ENCODE peak calls at places on chromosomes 7 and 10, in five cellular contexts. One of them, this sample, is unnamed.

GRCh38 chr10:130072247-130072646 is 38.4 kb downstream of the C10orf143 start:
- DNase-seq in astrocyte: no peak
- DNase-seq in colonic mucosa: no peak
- DNase-seq in kidney: no peak
- DNase-seq in adipocyte: no peak
- DNase-seq in this sample: no peak

GRCh38 chr10:11882646-11883375 is 59.7 kb downstream of the PROSER2 start:
- DNase-seq in astrocyte: no peak
- DNase-seq in colonic mucosa: no peak
- DNase-seq in kidney: no peak
- DNase-seq in adipocyte: no peak
- DNase-seq in this sample: no peak

GRCh38 chr7:73446716-73447115 is 13.1 kb downstream of the FZD9 start:
- DNase-seq in astrocyte: no peak
- DNase-seq in colonic mucosa: no peak
- DNase-seq in kidney: no peak
- DNase-seq in adipocyte: no peak
- DNase-seq in this sample: no peak

GRCh38 chr7:1231214-1232102 is 1.2 kb upstream of the UNCX start:
- DNase-seq in astrocyte: no peak
- DNase-seq in colonic mucosa: no peak
- DNase-seq in kidney: peak
- DNase-seq in adipocyte: no peak
- DNase-seq in this sample: peak

GRCh38 chr7:8114175-8114574 is 145.6 kb downstream of the GLCCI1 start:
- DNase-seq in astrocyte: no peak
- DNase-seq in colonic mucosa: no peak
- DNase-seq in kidney: no peak
- DNase-seq in adipocyte: no peak
- DNase-seq in this sample: no peak

GRCh38 chr10:89526396-89526795 is 9.0 kb downstream of the SLC16A12 start:
- DNase-seq in astrocyte: no peak
- DNase-seq in colonic mucosa: no peak
- DNase-seq in kidney: no peak
- DNase-seq in adipocyte: no peak
- DNase-seq in this sample: no peak

GRCh38 chr10:84405662-84406061 is 77.3 kb downstream of the CCSER2 start:
- DNase-seq in astrocyte: no peak
- DNase-seq in colonic mucosa: no peak
- DNase-seq in kidney: no peak
- DNase-seq in adipocyte: no peak
- DNase-seq in this sample: no peak

GRCh38 chr7:157139142-157140117 is 704 bp downstream of the UBE3C start:
- DNase-seq in astrocyte: peak
- DNase-seq in colonic mucosa: peak
- DNase-seq in kidney: peak
- DNase-seq in adipocyte: peak
- DNase-seq in this sample: no peak

GRCh38 chr7:117871778-117872538 is 1.3 kb downstream of the CTTNBP2 start:
- DNase-seq in astrocyte: no peak
- DNase-seq in colonic mucosa: peak
- DNase-seq in kidney: peak
- DNase-seq in adipocyte: peak
- DNase-seq in this sample: peak

GRCh38 chr10:84424731-84425165 is 96.4 kb downstream of the CCSER2 start:
- DNase-seq in astrocyte: peak
- DNase-seq in colonic mucosa: peak
- DNase-seq in kidney: peak
- DNase-seq in adipocyte: peak
- DNase-seq in this sample: peak

GRCh38 chr10:8444630-8445029 is 390.1 kb downstream of the GATA3 start:
- DNase-seq in astrocyte: peak
- DNase-seq in colonic mucosa: no peak
- DNase-seq in kidney: no peak
- DNase-seq in adipocyte: no peak
- DNase-seq in this sample: peak

GRCh38 chr7:159086301-159086925 is 58.3 kb downstream of the VIPR2 start:
- DNase-seq in astrocyte: no peak
- DNase-seq in colonic mucosa: no peak
- DNase-seq in kidney: no peak
- DNase-seq in adipocyte: no peak
- DNase-seq in this sample: peak

GRCh38 chr7:79118143-79118542 is 335.3 kb downstream of the MAGI2 start:
- DNase-seq in astrocyte: no peak
- DNase-seq in colonic mucosa: no peak
- DNase-seq in kidney: no peak
- DNase-seq in adipocyte: no peak
- DNase-seq in this sample: no peak

GRCh38 chr10:101367569-101368453 is 13.8 kb downstream of the BTRC start:
- DNase-seq in astrocyte: peak
- DNase-seq in colonic mucosa: no peak
- DNase-seq in kidney: no peak
- DNase-seq in adipocyte: peak
- DNase-seq in this sample: no peak

GRCh38 chr7:12389089-12389700 is 14.5 kb downstream of the VWDE start:
- DNase-seq in astrocyte: peak
- DNase-seq in colonic mucosa: peak
- DNase-seq in kidney: no peak
- DNase-seq in adipocyte: peak
- DNase-seq in this sample: peak

GRCh38 chr10:33032354-33033254 is 74.6 kb upstream of the ITGB1 start:
- DNase-seq in astrocyte: peak
- DNase-seq in colonic mucosa: no peak
- DNase-seq in kidney: no peak
- DNase-seq in adipocyte: peak
- DNase-seq in this sample: no peak

GRCh38 chr10:92756233-92757065 is 66.7 kb downstream of the HHEX start:
- DNase-seq in astrocyte: no peak
- DNase-seq in colonic mucosa: no peak
- DNase-seq in kidney: no peak
- DNase-seq in adipocyte: no peak
- DNase-seq in this sample: no peak

GRCh38 chr7:117014673-117015133 is 61.4 kb downstream of the ST7 start:
- DNase-seq in astrocyte: peak
- DNase-seq in colonic mucosa: peak
- DNase-seq in kidney: no peak
- DNase-seq in adipocyte: no peak
- DNase-seq in this sample: no peak

GRCh38 chr10:100743626-100744135 is 1.7 kb upstream of the PAX2 start:
- DNase-seq in astrocyte: peak
- DNase-seq in colonic mucosa: no peak
- DNase-seq in kidney: peak
- DNase-seq in adipocyte: peak
- DNase-seq in this sample: peak

GRCh38 chr7:3239291-3239691 is 61.8 kb upstream of the SDK1 start:
- DNase-seq in astrocyte: peak
- DNase-seq in colonic mucosa: no peak
- DNase-seq in kidney: peak
- DNase-seq in adipocyte: no peak
- DNase-seq in this sample: no peak

GRCh38 chr10:125538947-125539649 is 143.9 kb downstream of the TEX36 start:
- DNase-seq in astrocyte: no peak
- DNase-seq in colonic mucosa: peak
- DNase-seq in kidney: peak
- DNase-seq in adipocyte: no peak
- DNase-seq in this sample: no peak

GRCh38 chr7:42858570-42858969 is 53.3 kb downstream of the C7orf25 start:
- DNase-seq in astrocyte: peak
- DNase-seq in colonic mucosa: no peak
- DNase-seq in kidney: no peak
- DNase-seq in adipocyte: peak
- DNase-seq in this sample: no peak

GRCh38 chr7:42854521-42855118 is 57.2 kb downstream of the C7orf25 start:
- DNase-seq in astrocyte: no peak
- DNase-seq in colonic mucosa: no peak
- DNase-seq in kidney: no peak
- DNase-seq in adipocyte: no peak
- DNase-seq in this sample: no peak

DNA sequence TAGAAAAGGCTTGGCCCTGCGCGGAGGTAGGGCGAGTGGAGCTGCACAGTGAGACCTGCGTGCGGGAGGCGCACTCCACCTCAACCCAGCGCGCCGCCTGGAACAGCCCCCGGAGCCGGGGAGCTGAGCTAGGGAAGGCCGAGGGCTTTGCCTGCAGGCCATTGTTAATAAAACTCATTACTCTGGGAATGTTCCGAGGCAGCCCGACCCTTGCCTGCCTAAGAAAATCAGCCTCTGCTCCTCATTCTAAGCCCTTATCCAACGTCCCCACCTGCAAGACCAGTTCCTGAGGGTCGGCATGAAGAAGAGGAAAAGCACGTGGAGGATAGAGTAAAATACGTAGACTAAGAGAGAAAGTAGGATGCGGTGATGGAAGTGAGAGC is 55.3 kb downstream of the C7orf25 start:
- DNase-seq in astrocyte: no peak
- DNase-seq in colonic mucosa: peak
- DNase-seq in kidney: no peak
- DNase-seq in adipocyte: no peak
- DNase-seq in this sample: no peak
- H3K4me3 ChIP-seq in astrocyte: peak
- H3K4me3 ChIP-seq in colonic mucosa: peak
- H3K4me3 ChIP-seq in kidney: peak
- H3K4me3 ChIP-seq in adipocyte: peak
- H3K4me3 ChIP-seq in this sample: no peak

GRCh38 chr10:90832111-90832510 is 25.7 kb downstream of the HTR7 start:
- DNase-seq in astrocyte: no peak
- DNase-seq in colonic mucosa: no peak
- DNase-seq in kidney: peak
- DNase-seq in adipocyte: no peak
- DNase-seq in this sample: no peak

GRCh38 chr10:90837486-90837885 is 20.4 kb downstream of the HTR7 start:
- DNase-seq in astrocyte: no peak
- DNase-seq in colonic mucosa: no peak
- DNase-seq in kidney: no peak
- DNase-seq in adipocyte: no peak
- DNase-seq in this sample: no peak

DNA sequence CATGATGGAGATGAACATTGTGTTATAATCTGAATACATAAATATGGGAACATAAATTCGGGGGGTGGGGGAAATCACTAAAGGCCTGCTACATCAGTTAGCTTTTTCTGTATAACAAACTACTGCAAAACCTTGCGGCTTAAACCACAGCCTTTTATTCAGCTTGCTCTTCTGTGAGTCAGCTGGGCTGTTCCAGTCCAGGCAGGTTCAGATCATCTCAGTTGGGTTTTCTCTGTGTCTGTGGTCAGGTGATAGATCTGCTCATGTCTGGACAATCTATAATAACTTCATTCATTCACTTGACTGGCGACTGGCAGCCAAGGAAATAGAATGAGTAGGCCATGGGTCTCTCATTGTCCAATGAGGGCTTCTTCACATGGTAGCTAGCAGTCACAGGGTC is 23.5 kb downstream of the HTR7 start:
- DNase-seq in astrocyte: peak
- DNase-seq in colonic mucosa: no peak
- DNase-seq in kidney: no peak
- DNase-seq in adipocyte: no peak
- DNase-seq in this sample: no peak
- H3K9ac ChIP-seq in astrocyte: no peak
- H3K9ac ChIP-seq in colonic mucosa: no peak
- H3K9ac ChIP-seq in kidney: no peak
- H3K9ac ChIP-seq in adipocyte: no peak
- H3K9ac ChIP-seq in this sample: no peak

GRCh38 chr10:14184841-14185500 is 145.8 kb downstream of the FRMD4A start:
- DNase-seq in astrocyte: peak
- DNase-seq in colonic mucosa: no peak
- DNase-seq in kidney: no peak
- DNase-seq in adipocyte: no peak
- DNase-seq in this sample: peak
- H3K4me3 ChIP-seq in astrocyte: no peak
- H3K4me3 ChIP-seq in colonic mucosa: no peak
- H3K4me3 ChIP-seq in kidney: no peak
- H3K4me3 ChIP-seq in adipocyte: no peak
- H3K4me3 ChIP-seq in this sample: no peak

GRCh38 chr10:49107111-49107889 is 8.0 kb downstream of the VSTM4 start:
- DNase-seq in astrocyte: no peak
- DNase-seq in colonic mucosa: no peak
- DNase-seq in kidney: no peak
- DNase-seq in adipocyte: no peak
- DNase-seq in this sample: no peak

GRCh38 chr10:49105076-49105475 is 10.2 kb downstream of the VSTM4 start:
- DNase-seq in astrocyte: no peak
- DNase-seq in colonic mucosa: no peak
- DNase-seq in kidney: no peak
- DNase-seq in adipocyte: no peak
- DNase-seq in this sample: no peak

GRCh38 chr10:49104323-49104722 is 11.0 kb downstream of the VSTM4 start:
- DNase-seq in astrocyte: no peak
- DNase-seq in colonic mucosa: no peak
- DNase-seq in kidney: no peak
- DNase-seq in adipocyte: no peak
- DNase-seq in this sample: peak

GRCh38 chr10:49106451-49106850 is 8.9 kb downstream of the VSTM4 start:
- DNase-seq in astrocyte: no peak
- DNase-seq in colonic mucosa: no peak
- DNase-seq in kidney: no peak
- DNase-seq in adipocyte: no peak
- DNase-seq in this sample: no peak

DNA sequence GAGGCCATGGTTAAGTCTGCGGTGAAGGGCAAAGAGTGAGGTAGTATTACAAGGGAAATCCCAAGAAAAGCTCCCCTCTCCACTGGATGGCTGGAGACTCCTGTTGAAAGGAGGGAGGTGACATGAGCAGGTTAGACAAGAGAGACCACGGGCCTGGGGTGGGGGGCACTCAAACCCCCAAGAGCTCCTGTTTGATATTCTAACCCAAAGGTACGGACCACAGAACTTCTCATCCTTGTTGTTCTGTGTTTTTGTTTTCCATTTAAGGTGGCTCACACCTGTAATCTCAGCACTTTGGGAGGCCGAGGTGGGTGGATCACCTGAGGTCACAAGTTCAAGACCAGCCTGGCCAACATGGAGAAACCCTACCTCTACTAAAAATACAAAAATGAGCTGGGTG is 11.6 kb downstream of the VSTM4 start:
- DNase-seq in astrocyte: no peak
- DNase-seq in colonic mucosa: no peak
- DNase-seq in kidney: no peak
- DNase-seq in adipocyte: no peak
- DNase-seq in this sample: no peak
- H3K9ac ChIP-seq in astrocyte: no peak
- H3K9ac ChIP-seq in colonic mucosa: no peak
- H3K9ac ChIP-seq in kidney: no peak
- H3K9ac ChIP-seq in adipocyte: no peak
- H3K9ac ChIP-seq in this sample: no peak

GRCh38 chr7:85488406-85488805 is 301.6 kb upstream of the SEMA3D start:
- DNase-seq in astrocyte: no peak
- DNase-seq in colonic mucosa: no peak
- DNase-seq in kidney: no peak
- DNase-seq in adipocyte: no peak
- DNase-seq in this sample: no peak
- H3K4me3 ChIP-seq in astrocyte: no peak
- H3K4me3 ChIP-seq in colonic mucosa: no peak
- H3K4me3 ChIP-seq in kidney: no peak
- H3K4me3 ChIP-seq in adipocyte: no peak
- H3K4me3 ChIP-seq in this sample: no peak

This sample was measured in endodermal cell.